ENCODE peak calls at places on chromosomes 5 and 9, in eight cellular contexts. F, R, P, I, Q, K, T and U are unnamed samples.

GRCh38 chr5:6490693-6491092 is 42.0 kb downstream of the UBE2QL1 start:
- DNase-seq in R (no peak), P (no peak), F (no peak), K (no peak), Q (no peak), T (no peak), I (no peak), U (no peak)

GRCh38 chr9:128073260-128073886 is 5.3 kb downstream of the SLC25A25 start:
- DNase-seq in Q (no peak), R (no peak), T (no peak), K (no peak), I (no peak), F (peak; percentile 59), P (no peak), U (no peak)

GRCh38 chr9:136278894-136279293 is 25.0 kb downstream of the CCDC187 start:
- DNase-seq in R (no peak), I (no peak), T (no peak), F (no peak), Q (no peak), P (no peak), K (no peak), U (no peak)

GRCh38 chr5:52690236-52690685 is 97.5 kb upstream of the ITGA1 start:
- DNase-seq in I (peak; percentile 74), K (no peak), Q (no peak), F (peak; percentile 28), R (no peak), P (no peak), T (no peak), U (no peak)

GRCh38 chr5:58871648-58872242 is 288.9 kb downstream of the RAB3C start:
- DNase-seq in F (peak; percentile 52), T (peak; percentile 18), I (peak; percentile 30), K (peak; percentile 52), P (no peak), Q (no peak), R (peak; percentile 29), U (no peak)

GRCh38 chr9:7139886-7140285 is 382.1 kb downstream of the KDM4C start:
- DNase-seq in P (no peak), Q (no peak), I (no peak), T (no peak), K (no peak), R (no peak), F (no peak), U (no peak)

GRCh38 chr5:10663531-10664183 is 97.4 kb downstream of the DAP start:
- DNase-seq in I (peak; percentile 69), Q (no peak), K (no peak), R (peak; percentile 79), T (no peak), F (peak; percentile 64), P (no peak), U (no peak)

GRCh38 chr5:153031326-153031725 is 459.1 kb upstream of the GRIA1 start:
- DNase-seq in I (no peak), P (no peak), Q (no peak), F (no peak), K (no peak), T (no peak), R (no peak), U (no peak)

GRCh38 chr9:33148367-33149019 is 18.6 kb downstream of the B4GALT1 start:
- DNase-seq in Q (no peak), T (no peak), F (no peak), I (no peak), R (no peak), P (no peak), K (no peak), U (no peak)

GRCh38 chr5:68315679-68316271 is 100.2 kb downstream of the PIK3R1 start:
- DNase-seq in T (peak; percentile 18), F (no peak), P (no peak), Q (peak; percentile 85), K (no peak), R (no peak), I (no peak), U (no peak)

GRCh38 chr5:157312492-157312891 is 46.6 kb downstream of the CYFIP2 start:
- DNase-seq in K (peak; percentile 85), T (peak; percentile 75), Q (peak; percentile 77), P (no peak), I (peak; percentile 48), F (peak; percentile 73), R (peak; percentile 50), U (peak; percentile 52)

GRCh38 chr5:72110401-72111013 is 3.2 kb downstream of the MAP1B start:
- DNase-seq in Q (no peak), I (no peak), K (no peak), F (no peak), P (no peak), T (no peak), R (no peak), U (no peak)

GRCh38 chr5:173452506-173452905 is 124.3 kb upstream of the STC2 start:
- DNase-seq in R (no peak), K (no peak), P (no peak), T (no peak), Q (no peak), I (no peak), F (no peak), U (no peak)

GRCh38 chr9:122131401-122131921 is 28.1 kb downstream of the NDUFA8 start:
- DNase-seq in I (no peak), P (no peak), Q (no peak), F (no peak), K (no peak), R (no peak), T (no peak), U (no peak)